ENCODE peak calls at places on chromosomes 2 and 18, in six cellular contexts. P is CD4-positive, CD25-positive, alpha-beta regulatory T cell; U is SJSA1; G is tibial artery; L is uterus; T is fibroblast of the aortic adventitia. N is an unnamed sample.

GRCh38 chr2:219688560-219689445 is 61.4 kb downstream of the SLC4A3 start:
- DNase-seq in P (no peak), U (peak; percentile 97), L (peak; percentile 45), G (no peak), T (peak; percentile 94), N (no peak)

GRCh38 chr2:95021015-95021399 is 4.5 kb upstream of the MAL start:
- DNase-seq in T (no peak), U (no peak), P (no peak), G (no peak), L (no peak), N (no peak)

GRCh38 chr18:7954229-7954628 is 387.1 kb downstream of the PTPRM start:
- DNase-seq in T (peak; percentile 52), G (no peak), L (no peak), U (peak; percentile 15), P (no peak), N (no peak)

GRCh38 chr18:67410671-67411070 is 105.8 kb downstream of the DSEL start:
- DNase-seq in U (no peak), P (no peak), G (no peak), T (peak; percentile 70), L (no peak), N (no peak)

GRCh38 chr2:225052703-225053102 is 10.4 kb upstream of the DOCK10 start:
- DNase-seq in P (peak; percentile 56), G (no peak), L (no peak), U (no peak), T (no peak), N (no peak)

GRCh38 chr2:118841828-118842461 is 5.5 kb downstream of the EN1 start:
- DNase-seq in G (no peak), P (no peak), T (no peak), U (peak; percentile 31), L (no peak), N (no peak)

GRCh38 chr2:216621292-216621691 is 11.9 kb upstream of the IGFBP2 start:
- DNase-seq in P (no peak), T (no peak), G (no peak), U (no peak), L (no peak), N (no peak)

GRCh38 chr18:74251297-74252031 is 40.3 kb downstream of the CYB5A start:
- DNase-seq in G (peak; percentile 36), U (no peak), T (peak; percentile 88), P (no peak), L (no peak), N (no peak)

GRCh38 chr2:223104336-223104735 is 52.3 kb downstream of the KCNE4 start:
- DNase-seq in T (no peak), P (no peak), L (no peak), U (no peak), G (no peak), N (no peak)

GRCh38 chr2:98552499-98553179 is 55.7 kb downstream of the COA5 start:
- DNase-seq in T (no peak), P (no peak), G (peak; percentile 11), L (no peak), U (no peak), N (no peak)

GRCh38 chr2:175823291-175824073 is 178.6 kb downstream of the LNPK start:
- DNase-seq in G (no peak), U (no peak), P (no peak), L (no peak), T (no peak), N (no peak)

GRCh38 chr2:161223139-161223732 is 63.0 kb downstream of the TANK start:
- DNase-seq in G (no peak), L (no peak), T (peak; percentile 73), U (peak; percentile 33), P (peak; percentile 61), N (no peak)

GRCh38 chr2:165453672-165454071 is 15.8 kb upstream of the CSRNP3 start:
- DNase-seq in U (no peak), T (no peak), L (no peak), P (no peak), G (no peak), N (no peak)

GRCh38 chr2:208360259-208361076 is 46.1 kb upstream of the PTH2R start:
- DNase-seq in G (no peak), L (no peak), U (no peak), P (no peak), T (no peak), N (no peak)

GRCh38 chr2:204116154-204116792 is 179.7 kb downstream of the ICOS start:
- DNase-seq in U (no peak), G (no peak), T (peak; percentile 4), P (no peak), L (peak; percentile 25), N (no peak)

GRCh38 chr2:240259201-240259923 is 118.9 kb upstream of the OTOS start:
- DNase-seq in G (peak; percentile 82), U (no peak), P (no peak), L (peak; percentile 64), T (peak; percentile 35), N (no peak)

GRCh38 chr18:28357785-28358401 is 181.0 kb upstream of the CDH2 start:
- DNase-seq in T (no peak), G (no peak), U (no peak), P (no peak), L (no peak), N (no peak)

GRCh38 chr2:221973902-221974301 is 324.9 kb downstream of the PAX3 start:
- DNase-seq in T (no peak), L (no peak), U (no peak), P (no peak), G (no peak), N (no peak)

GRCh38 chr2:24122-24521 is 22.2 kb downstream of the FAM110C start:
- DNase-seq in T (no peak), P (no peak), U (no peak), L (no peak), G (no peak), N (no peak)

GRCh38 chr2:66185497-66186034 is 249.4 kb upstream of the MEIS1 start:
- DNase-seq in L (no peak), U (no peak), P (no peak), G (no peak), T (no peak), N (no peak)

GRCh38 chr2:85601771-85602475 is 575 bp downstream of the TMEM150A start:
- DNase-seq in U (no peak), G (peak; percentile 77), T (peak; percentile 63), L (peak; percentile 72), P (no peak), N (peak; percentile 48)

GRCh38 chr2:8211384-8211783 is 470.5 kb upstream of the ID2 start:
- DNase-seq in G (no peak), P (no peak), T (no peak), L (no peak), U (no peak), N (no peak)

GRCh38 chr2:122341007-122341406 is 585.6 kb downstream of the TSN start:
- DNase-seq in P (no peak), U (no peak), L (no peak), G (no peak), T (no peak), N (no peak)

GRCh38 chr2:69766014-69766413 is 24.1 kb downstream of the ANXA4 start:
- DNase-seq in G (no peak), L (no peak), T (no peak), P (no peak), U (no peak), N (no peak)

GRCh38 chr2:233408366-233409285 is 54.3 kb downstream of the DGKD start:
- DNase-seq in L (no peak), G (no peak), T (no peak), U (no peak), P (no peak), N (no peak)

GRCh38 chr2:65397122-65397521 is 35.3 kb downstream of the SPRED2 start:
- DNase-seq in L (no peak), P (no peak), U (no peak), T (peak; percentile 58), G (no peak), N (no peak)

GRCh38 chr2:213089438-213089837 is 62.0 kb downstream of the IKZF2 start:
- DNase-seq in U (no peak), L (no peak), P (no peak), T (peak; percentile 28), G (no peak), N (no peak)

GRCh38 chr2:157627594-157628281 is 926 bp downstream of the ACVR1C start:
- DNase-seq in U (no peak), T (peak; percentile 2), G (no peak), L (no peak), P (no peak), N (no peak)
- H3K4me3 ChIP-seq in U (no peak overlapping the region), T (peak overlapping the region; percentile 48), G (peak overlapping the region; percentile 55), L (peak overlapping the region; percentile 17), P (peak overlapping the region; percentile 54), N (peak overlapping the region; percentile 52)

GRCh38 chr2:231689509-231689893 is 18.8 kb upstream of the PTMA start:
- DNase-seq in T (no peak), U (no peak), G (no peak), P (no peak), L (no peak), N (no peak)
- H3K4me3 ChIP-seq in T (no peak overlapping the region), U (no peak overlapping the region), G (no peak overlapping the region), P (no peak overlapping the region), L (no peak overlapping the region), N (no peak overlapping the region)

DNA sequence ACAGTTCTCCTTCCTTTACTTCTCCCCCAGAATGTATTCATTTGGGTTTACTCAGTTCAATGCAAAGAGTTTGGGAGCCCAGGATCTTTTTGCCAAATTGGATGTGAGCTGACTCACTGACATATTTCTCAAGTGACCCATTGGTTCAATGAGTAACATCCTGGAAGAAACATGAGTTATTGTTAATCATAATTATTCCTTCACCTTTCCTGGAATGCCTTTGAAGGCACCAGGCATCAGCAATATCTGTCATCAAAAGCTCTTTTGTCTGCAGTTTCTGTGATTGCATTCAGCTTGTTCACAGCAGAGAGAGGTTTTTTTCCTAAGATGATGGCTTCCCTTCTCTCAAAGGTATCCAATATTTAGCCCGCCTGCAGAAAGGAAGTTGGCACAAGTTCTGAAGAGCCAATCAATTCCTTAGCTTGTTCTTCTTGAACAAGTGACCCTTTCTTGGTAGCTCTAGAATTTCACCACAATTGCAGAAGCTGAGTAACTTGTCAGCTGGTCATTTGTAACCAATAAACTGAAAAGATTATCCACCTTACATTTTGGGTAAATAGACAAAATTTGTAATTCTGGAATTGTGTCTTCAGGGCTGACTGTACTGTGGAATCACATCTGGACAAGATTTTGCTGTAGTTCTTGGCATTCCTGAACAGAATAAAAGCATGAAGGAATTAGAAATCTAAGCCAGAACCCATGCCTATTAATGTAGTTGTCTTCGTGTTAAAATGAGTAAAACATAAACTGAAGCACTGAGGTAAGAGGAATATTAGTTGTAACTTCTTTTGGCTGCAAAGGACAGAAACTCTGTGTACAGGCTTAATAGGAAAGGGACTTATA is 72.2 kb upstream of the TMEM17 start:
- DNase-seq in L (no peak), U (peak; percentile 64), G (no peak), T (peak; percentile 97), P (no peak), N (no peak)
- H3K4me3 ChIP-seq in L (no peak overlapping the region), U (no peak overlapping the region), G (no peak overlapping the region), T (no peak overlapping the region), P (no peak overlapping the region), N (no peak overlapping the region)

GRCh38 chr2:112301171-112301584 is 25.8 kb downstream of the ZC3H6 start:
- DNase-seq in U (peak; percentile 5), P (no peak), L (no peak), T (peak; percentile 99), G (no peak), N (no peak)

GRCh38 chr2:112293636-112294401 is 18.4 kb downstream of the ZC3H6 start:
- DNase-seq in G (no peak), P (no peak), L (no peak), T (peak; percentile 73), U (no peak), N (no peak)

GRCh38 chr2:112301973-112302372 is 26.6 kb downstream of the ZC3H6 start:
- DNase-seq in L (no peak), P (no peak), G (no peak), U (no peak), T (peak; percentile 61), N (no peak)

GRCh38 chr2:112290638-112291037 is 15.2 kb downstream of the ZC3H6 start:
- DNase-seq in L (no peak), U (no peak), T (no peak), P (no peak), G (no peak), N (no peak)

GRCh38 chr2:112296407-112296806 is 21.0 kb downstream of the ZC3H6 start:
- DNase-seq in U (no peak), P (no peak), T (no peak), L (no peak), G (no peak), N (no peak)
- H3K4me3 ChIP-seq in U (no peak overlapping the region), P (no peak overlapping the region), T (no peak overlapping the region), L (no peak overlapping the region), G (no peak overlapping the region), N (no peak overlapping the region)

N was measured in tibial nerve.